ENCODE peak calls at places on chromosomes 11 and 22, in seven cellular contexts. M, V, S, C, O, U and G are unnamed samples.

GRCh38 chr22:36036167-36036624 is 7.6 kb upstream of the RBFOX2 start:
- DNase-seq in M (no peak), V (no peak), S (no peak), C (no peak), O (no peak), U (no peak), G (no peak)

GRCh38 chr11:30710216-30710615 is 124.1 kb upstream of the MPPED2 start:
- DNase-seq in M (no peak), V (no peak), S (no peak), C (no peak), O (no peak), U (no peak), G (no peak)

GRCh38 chr11:3340025-3340424 is 38.9 kb downstream of the ZNF195 start:
- DNase-seq in M (no peak), V (no peak), S (no peak), C (no peak), O (peak; percentile 75), U (no peak), G (no peak)

GRCh38 chr11:11798586-11799438 is 43.0 kb upstream of the USP47 start:
- DNase-seq in M (peak; percentile 91), V (peak; percentile 89), S (peak; percentile 88), C (peak; percentile 25), O (peak; percentile 81), U (peak; percentile 91), G (peak; percentile 76)

GRCh38 chr11:108647701-108648527 is 17.0 kb upstream of the DDX10 start:
- DNase-seq in M (peak; percentile 85), V (peak; percentile 53), S (peak; percentile 76), C (peak; percentile 41), O (peak; percentile 81), U (peak; percentile 67), G (peak; percentile 55)

GRCh38 chr11:78255919-78256318 is 67.2 kb downstream of the USP35 start:
- DNase-seq in M (no peak), V (no peak), S (no peak), C (no peak), O (no peak), U (no peak), G (no peak)

GRCh38 chr11:58829736-58830135 is 14.8 kb downstream of the GLYATL2 start:
- DNase-seq in M (no peak), V (peak; percentile 10), S (no peak), C (no peak), O (peak; percentile 14), U (no peak), G (no peak)

GRCh38 chr11:76380161-76380976 is 563 bp downstream of the THAP12 start:
- DNase-seq in M (peak; percentile 38), V (peak; percentile 4), S (peak; percentile 58), C (peak; percentile 68), O (peak; percentile 12), U (no peak), G (peak; percentile 60)

GRCh38 chr11:7512525-7513209 is 1.1 kb upstream of the PPFIBP2 start:
- DNase-seq in M (peak; percentile 77), V (no peak), S (no peak), C (peak; percentile 79), O (peak; percentile 54), U (peak; percentile 79), G (peak; percentile 89)

GRCh38 chr22:47957649-47958048 is 1195.2 kb downstream of the TBC1D22A start:
- DNase-seq in M (no peak), V (no peak), S (no peak), C (no peak), O (no peak), U (no peak), G (no peak)

GRCh38 chr11:85752890-85753581 is 57.9 kb downstream of the SYTL2 start:
- DNase-seq in M (peak; percentile 68), V (no peak), S (no peak), C (no peak), O (no peak), U (peak; percentile 49), G (no peak)

GRCh38 chr11:35343033-35343598 is 76.2 kb downstream of the SLC1A2 start:
- DNase-seq in M (no peak), V (no peak), S (no peak), C (peak; percentile 50), O (no peak), U (no peak), G (peak; percentile 8)

GRCh38 chr22:27718186-27719032 is 83.1 kb downstream of the MN1 start:
- DNase-seq in M (peak; percentile 57), V (peak; percentile 69), S (no peak), C (no peak), O (peak; percentile 94), U (peak; percentile 33), G (no peak)

GRCh38 chr22:24070553-24070952 is 59.4 kb downstream of the CABIN1 start:
- DNase-seq in M (no peak), V (no peak), S (no peak), C (no peak), O (no peak), U (no peak), G (no peak)

GRCh38 chr11:35162795-35163194 is 23.8 kb downstream of the CD44 start:
- DNase-seq in M (no peak), V (no peak), S (no peak), C (no peak), O (peak; percentile 63), U (no peak), G (no peak)

GRCh38 chr11:64144587-64145295 is 21.2 kb downstream of the MACROD1 start:
- DNase-seq in M (no peak), V (no peak), S (no peak), C (no peak), O (no peak), U (no peak), G (no peak)

GRCh38 chr22:33467718-33468117 is 409.5 kb upstream of the SYN3 start:
- DNase-seq in M (no peak), V (no peak), S (no peak), C (no peak), O (peak; percentile 5), U (no peak), G (no peak)

GRCh38 chr11:73761403-73761945 is 600 bp upstream of the RAB6A start:
- DNase-seq in M (no peak), V (no peak), S (no peak), C (no peak), O (no peak), U (no peak), G (no peak)

GRCh38 chr22:30804626-30805025 is 110.0 kb downstream of the OSBP2 start:
- DNase-seq in M (no peak), V (no peak), S (no peak), C (no peak), O (no peak), U (no peak), G (no peak)

GRCh38 chr11:78796956-78797355 is 222.3 kb upstream of the NARS2 start:
- DNase-seq in M (no peak), V (no peak), S (no peak), C (no peak), O (peak; percentile 93), U (no peak), G (no peak)

GRCh38 chr11:103548838-103549237 is 439.6 kb downstream of the DYNC2H1 start:
- DNase-seq in M (no peak), V (no peak), S (no peak), C (no peak), O (no peak), U (no peak), G (no peak)
- TF ChIP-seq CTCF in M (no peak), V (no peak), S (no peak), C (no peak), O (no peak), U (no peak), G (no peak)

DNA sequence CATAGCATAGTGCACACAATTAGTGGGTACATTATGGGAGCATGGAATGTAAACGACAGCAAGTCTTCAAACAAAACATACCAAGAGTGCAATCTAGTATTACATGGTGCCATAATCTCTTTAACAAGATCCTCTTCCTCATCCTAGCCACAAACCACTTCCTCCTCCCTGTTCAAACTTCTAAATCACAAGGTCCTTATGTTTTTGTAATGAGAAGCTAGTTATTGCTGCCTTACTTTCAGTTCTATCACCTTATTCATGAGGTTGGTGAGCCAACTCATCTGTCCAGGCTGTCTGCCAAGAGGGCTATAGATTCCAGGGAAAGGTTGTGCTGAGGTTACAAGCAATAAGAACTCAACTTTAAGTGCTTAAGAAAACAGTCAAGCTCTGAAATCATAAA is 195.4 kb upstream of the ARHGAP20 start:
- DNase-seq in M (peak; percentile 81), V (peak; percentile 41), S (no peak), C (no peak), O (peak; percentile 98), U (peak; percentile 47), G (no peak)
- TF ChIP-seq CTCF in M (no peak), V (no peak), S (no peak), C (no peak), O (no peak), U (no peak), G (no peak)

GRCh38 chr11:131467645-131468270 is 97.3 kb downstream of the NTM start:
- DNase-seq in M (no peak), V (no peak), S (no peak), C (no peak), O (no peak), U (no peak), G (no peak)

GRCh38 chr11:131465056-131465455 is 94.6 kb downstream of the NTM start:
- DNase-seq in M (no peak), V (no peak), S (no peak), C (no peak), O (no peak), U (no peak), G (no peak)

GRCh38 chr11:131464481-131464880 is 94.1 kb downstream of the NTM start:
- DNase-seq in M (no peak), V (no peak), S (peak; percentile 60), C (no peak), O (no peak), U (no peak), G (no peak)

GRCh38 chr11:131464024-131464423 is 93.6 kb downstream of the NTM start:
- DNase-seq in M (no peak), V (no peak), S (peak; percentile 35), C (no peak), O (no peak), U (no peak), G (no peak)

GRCh38 chr11:131465746-131466145 is 95.3 kb downstream of the NTM start:
- DNase-seq in M (no peak), V (no peak), S (peak; percentile 56), C (no peak), O (no peak), U (no peak), G (no peak)
- TF ChIP-seq CTCF in M (no peak), V (no peak), S (peak; percentile 49), C (no peak), O (no peak), U (no peak), G (no peak)

GRCh38 chr22:21593406-21594232 is 26.1 kb downstream of the UBE2L3 start:
- DNase-seq in M (peak; percentile 31), V (peak; percentile 15), S (peak; percentile 47), C (no peak), O (no peak), U (peak; percentile 38), G (no peak)
- TF ChIP-seq CTCF in M (no peak), V (peak; percentile 71), S (peak; percentile 60), C (peak; percentile 24), O (peak; percentile 33), U (no peak), G (no peak)